ENCODE peak calls at places on chromosomes 16 and 17, in four cellular contexts. One of them, this sample, is unnamed. For H3K4me1, the result is how much of the 10 kb centered on the place peaks cover.

GRCh38 chr16:86926146-86926545 is 347.8 kb downstream of the FOXL1 start:
- DNase-seq in heart left ventricle: no peak
- DNase-seq in transverse colon: no peak
- DNase-seq in tibial artery: no peak
- DNase-seq in this sample: no peak

GRCh38 chr17:20206068-20206467 is 196.9 kb downstream of the SPECC1 start:
- DNase-seq in heart left ventricle: no peak
- DNase-seq in transverse colon: no peak
- DNase-seq in tibial artery: no peak
- DNase-seq in this sample: no peak

GRCh38 chr17:34243732-34244299 is 11.3 kb upstream of the CCL2 start:
- DNase-seq in heart left ventricle: no peak
- DNase-seq in transverse colon: no peak
- DNase-seq in tibial artery: no peak
- DNase-seq in this sample: no peak

GRCh38 chr16:75380870-75381269 is 52.4 kb downstream of the CFDP1 start:
- DNase-seq in heart left ventricle: no peak
- DNase-seq in transverse colon: no peak
- DNase-seq in tibial artery: no peak
- DNase-seq in this sample: peak

GRCh38 chr16:82031116-82032084 is 3.7 kb upstream of the HSD17B2 start:
- DNase-seq in heart left ventricle: no peak
- DNase-seq in transverse colon: no peak
- DNase-seq in tibial artery: no peak
- DNase-seq in this sample: peak

GRCh38 chr17:57405486-57406072 is 149.3 kb downstream of the MSI2 start:
- DNase-seq in heart left ventricle: no peak
- DNase-seq in transverse colon: no peak
- DNase-seq in tibial artery: no peak
- DNase-seq in this sample: no peak

GRCh38 chr17:30263552-30264333 is 28.0 kb downstream of the BLMH start:
- DNase-seq in heart left ventricle: no peak
- DNase-seq in transverse colon: no peak
- DNase-seq in tibial artery: no peak
- DNase-seq in this sample: no peak

GRCh38 chr16:990516-991291 is 9.1 kb downstream of the SOX8 start:
- DNase-seq in heart left ventricle: no peak
- DNase-seq in transverse colon: no peak
- DNase-seq in tibial artery: no peak
- DNase-seq in this sample: no peak

GRCh38 chr16:75326333-75326732 is 74.9 kb upstream of the BCAR1 start:
- DNase-seq in heart left ventricle: no peak
- DNase-seq in transverse colon: no peak
- DNase-seq in tibial artery: no peak
- DNase-seq in this sample: no peak

GRCh38 chr16:77905356-77905920 is 116.9 kb upstream of the CLEC3A start:
- DNase-seq in heart left ventricle: no peak
- DNase-seq in transverse colon: no peak
- DNase-seq in tibial artery: no peak
- DNase-seq in this sample: no peak

GRCh38 chr16:65409505-65409904 is 287.6 kb upstream of the CDH11 start:
- DNase-seq in heart left ventricle: no peak
- DNase-seq in transverse colon: no peak
- DNase-seq in tibial artery: no peak
- DNase-seq in this sample: no peak

GRCh38 chr17:18332909-18333489 is 17.9 kb downstream of the SMCR8 start:
- DNase-seq in heart left ventricle: no peak
- DNase-seq in transverse colon: no peak
- DNase-seq in tibial artery: no peak
- DNase-seq in this sample: no peak

GRCh38 chr17:72358465-72358864 is 237.6 kb downstream of the SOX9 start:
- DNase-seq in heart left ventricle: no peak
- DNase-seq in transverse colon: no peak
- DNase-seq in tibial artery: no peak
- DNase-seq in this sample: no peak

GRCh38 chr16:2040450-2041105 is 7.1 kb downstream of the NTHL1 start:
- DNase-seq in heart left ventricle: no peak
- DNase-seq in transverse colon: no peak
- DNase-seq in tibial artery: no peak
- DNase-seq in this sample: no peak

GRCh38 chr16:88050952-88051660 is 99.9 kb downstream of the BANP start:
- DNase-seq in heart left ventricle: no peak
- DNase-seq in transverse colon: no peak
- DNase-seq in tibial artery: no peak
- DNase-seq in this sample: no peak

GRCh38 chr17:64209356-64209941 is 53.6 kb downstream of the TEX2 start:
- DNase-seq in heart left ventricle: no peak
- DNase-seq in transverse colon: no peak
- DNase-seq in tibial artery: no peak
- DNase-seq in this sample: no peak

GRCh38 chr16:74999683-75000480 is 1.1 kb downstream of the ZNRF1 start:
- DNase-seq in heart left ventricle: peak
- DNase-seq in transverse colon: peak
- DNase-seq in tibial artery: peak
- DNase-seq in this sample: peak

GRCh38 chr17:21218101-21218500 is 4.1 kb upstream of the TMEM11 start:
- DNase-seq in heart left ventricle: no peak
- DNase-seq in transverse colon: no peak
- DNase-seq in tibial artery: no peak
- DNase-seq in this sample: no peak

GRCh38 chr17:58452738-58453137 is 35.4 kb upstream of the RNF43 start:
- DNase-seq in heart left ventricle: no peak
- DNase-seq in transverse colon: no peak
- DNase-seq in tibial artery: no peak
- DNase-seq in this sample: peak

GRCh38 chr17:81171941-81172340 is 5.9 kb upstream of the AATK start:
- DNase-seq in heart left ventricle: no peak
- DNase-seq in transverse colon: no peak
- DNase-seq in tibial artery: no peak
- DNase-seq in this sample: no peak

GRCh38 chr16:23597003-23597756 is 1.1 kb upstream of the NDUFAB1 start:
- DNase-seq in heart left ventricle: no peak
- DNase-seq in transverse colon: peak
- DNase-seq in tibial artery: no peak
- DNase-seq in this sample: peak

GRCh38 chr17:32783602-32784001 is 93.3 kb downstream of the MYO1D start:
- DNase-seq in heart left ventricle: no peak
- DNase-seq in transverse colon: no peak
- DNase-seq in tibial artery: no peak
- DNase-seq in this sample: no peak

GRCh38 chr17:41835800-41836549 is at the start of gene NT5C3B:
- DNase-seq in heart left ventricle: peak
- DNase-seq in transverse colon: peak
- DNase-seq in tibial artery: peak
- DNase-seq in this sample: peak

GRCh38 chr16:59543641-59544040 is 809.5 kb upstream of the GOT2 start:
- DNase-seq in heart left ventricle: no peak
- DNase-seq in transverse colon: no peak
- DNase-seq in tibial artery: no peak
- DNase-seq in this sample: no peak

GRCh38 chr16:30407794-30408534 is 558 bp downstream of the ZNF771 start:
- DNase-seq in heart left ventricle: no peak
- DNase-seq in transverse colon: no peak
- DNase-seq in tibial artery: no peak
- DNase-seq in this sample: no peak

GRCh38 chr17:67093348-67093747 is 49.0 kb downstream of the CACNG1 start:
- DNase-seq in heart left ventricle: no peak
- DNase-seq in transverse colon: no peak
- DNase-seq in tibial artery: no peak
- DNase-seq in this sample: no peak

GRCh38 chr16:4123617-4124300 is 7.5 kb upstream of the ADCY9 start:
- DNase-seq in heart left ventricle: no peak
- DNase-seq in transverse colon: no peak
- DNase-seq in tibial artery: no peak
- DNase-seq in this sample: peak

GRCh38 chr16:10940501-10941079 is 1.7 kb downstream of the DEXI start:
- DNase-seq in heart left ventricle: no peak
- DNase-seq in transverse colon: no peak
- DNase-seq in tibial artery: no peak
- DNase-seq in this sample: no peak

GRCh38 chr16:47888142-47888541 is 267.7 kb downstream of the ABCC12 start:
- DNase-seq in heart left ventricle: no peak
- DNase-seq in transverse colon: no peak
- DNase-seq in tibial artery: no peak
- DNase-seq in this sample: peak

GRCh38 chr16:84875846-84876245 is 56.1 kb downstream of the CRISPLD2 start:
- DNase-seq in heart left ventricle: no peak
- DNase-seq in transverse colon: no peak
- DNase-seq in tibial artery: no peak
- DNase-seq in this sample: no peak

GRCh38 chr16:81630632-81631026 is 148.5 kb upstream of the PLCG2 start:
- DNase-seq in heart left ventricle: no peak
- DNase-seq in transverse colon: no peak
- DNase-seq in tibial artery: no peak
- DNase-seq in this sample: no peak

GRCh38 chr17:55435408-55435807 is 13.8 kb upstream of the MMD start:
- DNase-seq in heart left ventricle: no peak
- DNase-seq in transverse colon: no peak
- DNase-seq in tibial artery: no peak
- DNase-seq in this sample: no peak
- H3K4me1 ChIP-seq in heart left ventricle: under half
- H3K4me1 ChIP-seq in transverse colon: under half
- H3K4me1 ChIP-seq in tibial artery: under half
- H3K4me1 ChIP-seq in this sample: under half

GRCh38 chr16:67182288-67182687 is 1.5 kb downstream of the MATCAP1 start:
- DNase-seq in heart left ventricle: no peak
- DNase-seq in transverse colon: no peak
- DNase-seq in tibial artery: no peak
- DNase-seq in this sample: no peak
- H3K4me1 ChIP-seq in heart left ventricle: under half
- H3K4me1 ChIP-seq in transverse colon: under half
- H3K4me1 ChIP-seq in tibial artery: under half
- H3K4me1 ChIP-seq in this sample: under half

DNA sequence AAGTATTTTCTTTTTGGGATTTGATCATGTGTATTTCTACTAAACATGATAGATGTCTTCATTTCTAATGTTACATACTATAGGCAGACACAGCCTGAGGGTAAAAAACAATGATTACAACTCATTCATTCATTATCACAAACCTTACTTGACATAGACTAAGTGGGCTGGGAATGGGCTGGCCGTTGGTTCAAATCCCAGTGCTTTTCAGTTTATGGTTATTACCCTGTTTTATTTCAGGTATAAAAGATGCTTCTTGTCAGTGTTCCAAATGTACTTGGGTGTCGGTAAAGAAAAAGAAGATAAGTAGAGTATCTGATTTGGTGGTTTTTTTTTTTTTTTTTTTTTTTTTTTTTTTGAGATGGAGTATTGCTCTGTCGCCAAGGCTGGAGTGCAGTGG is 149.7 kb upstream of the ZFHX3 start:
- DNase-seq in heart left ventricle: no peak
- DNase-seq in transverse colon: peak
- DNase-seq in tibial artery: no peak
- DNase-seq in this sample: no peak
- H3K4me1 ChIP-seq in heart left ventricle: under half
- H3K4me1 ChIP-seq in transverse colon: under half
- H3K4me1 ChIP-seq in tibial artery: under half
- H3K4me1 ChIP-seq in this sample: under half

DNA sequence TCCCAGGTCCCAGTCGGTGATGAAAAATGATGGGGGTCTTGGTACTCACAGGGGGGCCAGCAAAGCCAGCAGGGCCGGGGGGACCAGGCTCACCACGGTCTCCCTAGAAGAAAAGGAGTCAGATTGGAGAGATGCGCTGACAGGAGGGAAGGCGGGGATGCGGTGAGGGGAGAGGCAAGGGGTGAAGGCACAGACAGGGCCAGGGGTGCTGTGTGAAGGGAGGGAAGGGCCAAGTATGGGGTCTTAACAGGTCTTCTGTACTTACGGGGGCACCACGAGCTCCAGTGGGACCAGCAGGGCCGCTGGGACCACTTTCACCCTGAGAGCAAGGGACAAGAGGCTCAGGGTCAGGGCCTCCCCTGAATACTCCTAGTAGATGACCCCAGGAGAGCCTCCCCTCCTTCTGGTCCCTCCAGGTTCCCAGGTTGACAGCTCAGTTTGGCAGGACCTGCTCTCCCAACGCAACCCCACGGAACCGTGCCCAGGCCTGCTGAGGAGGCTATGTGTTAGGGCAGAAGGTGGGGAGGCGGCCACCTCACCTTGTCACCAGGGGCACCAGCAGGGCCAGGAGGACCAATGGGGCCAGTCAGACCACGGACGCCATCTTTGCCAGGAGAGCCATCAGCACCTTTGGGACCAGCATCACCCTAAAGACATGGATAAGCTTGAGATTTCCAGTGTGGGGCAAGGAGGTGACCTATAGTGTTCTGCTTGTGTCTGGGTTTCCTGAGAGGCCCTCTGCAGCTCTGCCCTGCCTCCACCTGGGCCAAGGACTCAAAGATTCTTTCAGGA is 11.0 kb downstream of the COL1A1 start:
- DNase-seq in heart left ventricle: no peak
- DNase-seq in transverse colon: no peak
- DNase-seq in tibial artery: no peak
- DNase-seq in this sample: peak
- H3K4me1 ChIP-seq in heart left ventricle: under half
- H3K4me1 ChIP-seq in transverse colon: under half
- H3K4me1 ChIP-seq in tibial artery: under half
- H3K4me1 ChIP-seq in this sample: half or more